ENCODE peak calls at places on chromosomes 3 and 15, in six cellular contexts. B, R, G, A, Q and J are unnamed samples.

GRCh38 chr15:70254186-70254974 is 156.7 kb upstream of the TLE3 start:
- DNase-seq in Q (no peak), A (no peak), R (no peak), B (no peak), G (peak; percentile 5), J (peak; percentile 56)

GRCh38 chr3:126016616-126017015 is 47.6 kb downstream of the ROPN1B start:
- DNase-seq in B (no peak), R (no peak), A (no peak), Q (no peak), G (no peak), J (no peak)

GRCh38 chr3:10350324-10350985 is 29.5 kb upstream of the SEC13 start:
- DNase-seq in Q (no peak), A (no peak), B (no peak), G (peak; percentile 40), R (no peak), J (peak; percentile 66)

GRCh38 chr3:65595222-65595996 is 443.3 kb downstream of the MAGI1 start:
- DNase-seq in R (no peak), Q (no peak), B (no peak), G (no peak), A (no peak), J (no peak)

GRCh38 chr15:49041406-49041805 is 4.8 kb downstream of the SECISBP2L start:
- DNase-seq in R (no peak), A (no peak), B (no peak), G (no peak), Q (no peak), J (no peak)

GRCh38 chr15:77846360-77846759 is 213.6 kb upstream of the LINGO1 start:
- DNase-seq in B (no peak), Q (no peak), A (no peak), R (no peak), G (no peak), J (no peak)

GRCh38 chr3:43285644-43286043 is 696 bp upstream of the SNRK start:
- DNase-seq in A (no peak), Q (no peak), B (no peak), G (no peak), R (no peak), J (no peak)

GRCh38 chr15:85725564-85725963 is 69.2 kb downstream of the KLHL25 start:
- DNase-seq in A (no peak), Q (no peak), G (no peak), R (no peak), B (no peak), J (no peak)

GRCh38 chr15:71792521-71792920 is 17.8 kb upstream of the NR2E3 start:
- DNase-seq in G (no peak), Q (no peak), B (no peak), A (no peak), R (no peak), J (no peak)

GRCh38 chr3:129612350-129613204 is 6.1 kb upstream of the PLXND1 start:
- DNase-seq in A (no peak), B (no peak), Q (no peak), R (no peak), G (peak; percentile 62), J (peak; percentile 53)

GRCh38 chr3:136280961-136281360 is 30.8 kb downstream of the PCCB start:
- DNase-seq in A (no peak), Q (no peak), R (no peak), G (no peak), B (no peak), J (no peak)

GRCh38 chr3:136277634-136278033 is 27.5 kb downstream of the PCCB start:
- DNase-seq in Q (no peak), R (no peak), A (no peak), B (no peak), G (no peak), J (no peak)

GRCh38 chr3:136279092-136279491 is 29.0 kb downstream of the PCCB start:
- DNase-seq in Q (no peak), A (no peak), G (no peak), B (no peak), R (no peak), J (no peak)

GRCh38 chr3:136276049-136276755 is 26.1 kb downstream of the PCCB start:
- DNase-seq in R (no peak), B (no peak), G (no peak), Q (no peak), A (no peak), J (no peak)

DNA sequence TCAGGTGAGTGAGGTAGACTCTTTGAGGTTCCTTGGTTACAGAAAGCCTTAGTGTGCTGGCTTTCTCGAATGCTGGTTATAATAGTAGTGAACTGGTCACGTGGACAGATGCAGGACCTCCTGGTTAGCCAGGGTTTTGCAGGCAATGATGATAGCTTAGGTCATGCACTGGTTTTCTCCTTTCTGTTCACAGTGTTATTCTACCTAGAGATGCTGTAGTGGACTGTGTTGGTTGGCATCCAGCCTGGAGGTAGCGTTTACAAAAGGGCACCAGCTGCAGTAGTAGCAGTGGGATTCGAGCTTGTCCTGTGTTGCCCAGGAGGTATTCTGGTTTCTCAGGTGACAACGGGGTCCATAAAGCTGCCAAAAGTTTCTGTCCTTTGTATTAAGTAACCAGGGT is 27.0 kb downstream of the PCCB start:
- DNase-seq in G (no peak), R (no peak), B (no peak), A (no peak), Q (no peak), J (no peak)
- H3K9me3 ChIP-seq in G (peaks cover 22% of the 10 kb centered on the region), R (peaks cover 11% of the 10 kb centered on the region), B (no peaks in the 10 kb centered on the region), A (no peaks in the 10 kb centered on the region), Q (peaks cover 11% of the 10 kb centered on the region), J (no peaks in the 10 kb centered on the region)

GRCh38 chr15:32735948-32736347 is 18.1 kb downstream of the GREM1 start:
- DNase-seq in A (no peak), Q (no peak), G (no peak), R (no peak), B (no peak), J (no peak)

GRCh38 chr15:32732574-32733157 is 14.9 kb downstream of the GREM1 start:
- DNase-seq in B (no peak), Q (no peak), G (no peak), R (no peak), A (no peak), J (no peak)

GRCh38 chr15:32733276-32733675 is 15.5 kb downstream of the GREM1 start:
- DNase-seq in Q (no peak), A (no peak), R (no peak), B (no peak), G (no peak), J (no peak)

GRCh38 chr15:32729700-32730099 is 11.9 kb downstream of the GREM1 start:
- DNase-seq in Q (no peak), R (no peak), B (no peak), G (no peak), A (no peak), J (no peak)

GRCh38 chr15:32730677-32731654 is 13.2 kb downstream of the GREM1 start:
- DNase-seq in A (no peak), R (peak; percentile 75), Q (no peak), B (peak; percentile 65), G (no peak), J (peak; percentile 93)
- H3K4me3 ChIP-seq in A (no peak overlapping the region), R (no peak overlapping the region), Q (no peak overlapping the region), B (no peak overlapping the region), G (no peak overlapping the region), J (no peak overlapping the region)

GRCh38 chr3:140765246-140765645 is 87.4 kb downstream of the TRIM42 start:
- DNase-seq in Q (no peak), G (no peak), B (no peak), A (no peak), R (no peak), J (no peak)

GRCh38 chr3:140766465-140766864 is 88.6 kb downstream of the TRIM42 start:
- DNase-seq in A (no peak), R (no peak), Q (no peak), B (no peak), G (no peak), J (no peak)

GRCh38 chr3:140767536-140767935 is 89.7 kb downstream of the TRIM42 start:
- DNase-seq in B (no peak), Q (no peak), R (no peak), G (no peak), A (no peak), J (no peak)

GRCh38 chr3:140768921-140769320 is 91.1 kb downstream of the TRIM42 start:
- DNase-seq in A (no peak), B (no peak), R (no peak), G (no peak), Q (no peak), J (no peak)

GRCh38 chr3:140771030-140771677 is 93.3 kb downstream of the TRIM42 start:
- DNase-seq in R (no peak), G (no peak), B (no peak), A (no peak), Q (no peak), J (no peak)
- TF ChIP-seq CTCF in R (no peak), G (no peak), B (no peak), A (no peak), Q (no peak), J (no peak)

DNA sequence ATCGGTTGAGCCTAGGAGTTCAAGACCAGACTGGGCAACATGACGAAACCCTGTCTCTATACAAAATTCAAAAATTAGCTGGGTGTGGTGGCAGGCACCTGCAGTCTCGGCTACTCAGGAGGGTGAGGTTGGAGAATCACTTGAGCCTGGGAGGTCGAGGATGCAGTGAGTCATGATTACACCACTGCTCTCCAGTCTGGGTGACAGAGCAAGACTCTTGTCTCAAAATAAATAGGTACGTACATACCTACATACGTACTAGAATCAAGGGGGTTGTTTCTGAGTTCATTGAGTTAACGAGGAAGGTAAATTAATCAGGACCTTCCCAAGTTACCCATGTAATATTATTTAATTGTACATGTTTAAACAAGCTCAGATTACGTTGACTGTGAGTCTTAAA is 97.5 kb downstream of the CHL1 start:
- DNase-seq in Q (no peak), G (no peak), B (no peak), A (no peak), R (no peak), J (no peak)
- H3K9me3 ChIP-seq in Q (no peaks in the 10 kb centered on the region), G (no peaks in the 10 kb centered on the region), B (no peaks in the 10 kb centered on the region), A (no peaks in the 10 kb centered on the region), R (no peaks in the 10 kb centered on the region), J (no peaks in the 10 kb centered on the region)

DNA sequence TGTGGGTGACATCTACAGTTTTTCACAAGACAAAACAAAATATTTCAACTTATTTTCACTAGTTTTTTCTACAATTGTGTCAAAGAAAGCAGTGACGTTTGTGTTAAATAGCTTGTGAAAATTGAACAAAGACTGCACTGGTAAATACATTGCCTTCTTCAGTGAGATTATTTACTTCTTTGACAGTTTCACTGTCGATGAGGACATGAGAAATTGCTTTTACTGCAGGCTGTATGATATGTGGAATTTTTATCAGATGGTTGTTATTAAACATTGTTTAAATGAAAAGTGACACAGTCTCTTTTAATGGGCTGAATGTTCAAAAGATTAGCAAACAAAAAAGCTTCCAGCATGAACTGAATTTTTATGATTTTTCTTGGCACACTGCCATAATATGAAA is 773.9 kb upstream of the CADM2 start:
- DNase-seq in R (no peak), B (no peak), G (no peak), A (no peak), Q (no peak), J (no peak)
- H3K4me3 ChIP-seq in R (no peak overlapping the region), B (no peak overlapping the region), G (no peak overlapping the region), A (no peak overlapping the region), Q (no peak overlapping the region), J (no peak overlapping the region)